ENCODE peak calls at places on chromosomes 6 and 20, in four cellular contexts. One of them, this sample, is unnamed.

GRCh38 chr6:6993503-6994237 is 114.1 kb upstream of the RREB1 start:
- DNase-seq in non-pigmented ciliary epithelial cell: no peak
- DNase-seq in astrocyte: no peak
- DNase-seq in H54: no peak
- DNase-seq in this sample: no peak

GRCh38 chr6:134938896-134939295 is 11.0 kb downstream of the ALDH8A1 start:
- DNase-seq in non-pigmented ciliary epithelial cell: no peak
- DNase-seq in H54: no peak
- DNase-seq in astrocyte: peak; percentile 4
- DNase-seq in this sample: no peak

GRCh38 chr6:112298021-112298745 is 43.8 kb upstream of the LAMA4 start:
- DNase-seq in H54: no peak
- DNase-seq in non-pigmented ciliary epithelial cell: peak; percentile 89
- DNase-seq in astrocyte: peak; percentile 92
- DNase-seq in this sample: no peak

GRCh38 chr6:85047818-85048217 is 283.4 kb upstream of the TBX18 start:
- DNase-seq in non-pigmented ciliary epithelial cell: no peak
- DNase-seq in astrocyte: no peak
- DNase-seq in H54: no peak
- DNase-seq in this sample: no peak

GRCh38 chr6:14092861-14093789 is 24.4 kb upstream of the CD83 start:
- DNase-seq in H54: no peak
- DNase-seq in astrocyte: peak; percentile 52
- DNase-seq in non-pigmented ciliary epithelial cell: no peak
- DNase-seq in this sample: no peak

GRCh38 chr6:162898011-162898410 is 170.2 kb downstream of the PACRG start:
- DNase-seq in non-pigmented ciliary epithelial cell: no peak
- DNase-seq in H54: no peak
- DNase-seq in astrocyte: no peak
- DNase-seq in this sample: no peak

GRCh38 chr6:41652876-41653641 is 14.8 kb downstream of the MDFI start:
- DNase-seq in astrocyte: no peak
- DNase-seq in H54: no peak
- DNase-seq in non-pigmented ciliary epithelial cell: no peak
- DNase-seq in this sample: no peak

GRCh38 chr6:85810558-85810957 is 167.9 kb upstream of the SYNCRIP start:
- DNase-seq in astrocyte: no peak
- DNase-seq in H54: no peak
- DNase-seq in non-pigmented ciliary epithelial cell: no peak
- DNase-seq in this sample: no peak

GRCh38 chr20:42254673-42255072 is 636.5 kb upstream of the CHD6 start:
- DNase-seq in H54: no peak
- DNase-seq in astrocyte: no peak
- DNase-seq in non-pigmented ciliary epithelial cell: no peak
- DNase-seq in this sample: no peak

GRCh38 chr6:109406196-109406595 is 23.9 kb upstream of the CD164 start:
- DNase-seq in H54: no peak
- DNase-seq in non-pigmented ciliary epithelial cell: no peak
- DNase-seq in astrocyte: no peak
- DNase-seq in this sample: no peak